ENCODE peak calls at places on chromosomes 2 and 18, in nine cellular contexts. A is HS-5; H is midbrain; V is dermis blood vessel endothelial cell; U is activated T-helper 1 cell treated with anti-CD3 and anti-CD28 coated beads, Interleukin-2, amount 50 U/mL, for 16 hours; S is lung microvascular endothelial cell; Q is NCI-H2081; E is AG04450; Y is NCI-H526 treated with DMSO at 0.1 percent for 48 hours. X is an unnamed sample.

GRCh38 chr2:85243101-85244072 is 84.4 kb downstream of the TGOLN2 start:
- DNase-seq in U (no peak), S (peak; percentile 48), Q (no peak), A (no peak), V (peak; percentile 80), Y (no peak), E (no peak), H (peak; percentile 34), X (no peak)

GRCh38 chr18:8938817-8939216 is 163.7 kb upstream of the NDUFV2 start:
- DNase-seq in H (no peak), Q (no peak), V (peak; percentile 32), Y (no peak), A (no peak), S (peak; percentile 77), E (no peak), U (no peak), X (no peak)

GRCh38 chr2:229407170-229407569 is 136.1 kb upstream of the PID1 start:
- DNase-seq in E (no peak), Q (no peak), H (no peak), A (peak; percentile 53), U (no peak), S (peak; percentile 99), V (peak; percentile 98), Y (no peak), X (no peak)

GRCh38 chr2:75065402-75066008 is 107.1 kb downstream of the POLE4 start:
- DNase-seq in V (peak; percentile 38), Y (no peak), H (no peak), E (no peak), S (no peak), Q (no peak), A (no peak), U (no peak), X (no peak)

GRCh38 chr2:155377931-155378444 is 679.5 kb downstream of the KCNJ3 start:
- DNase-seq in V (peak; percentile 8), E (no peak), Y (no peak), U (no peak), A (no peak), S (peak; percentile 1), H (no peak), Q (no peak), X (no peak)

GRCh38 chr2:88590998-88591613 is 36.2 kb downstream of the EIF2AK3 start:
- DNase-seq in H (peak; percentile 73), V (peak; percentile 85), A (no peak), Q (peak; percentile 32), S (peak; percentile 79), U (no peak), E (peak; percentile 37), Y (peak; percentile 21), X (peak; percentile 17)

GRCh38 chr2:240060977-240061591 is 7.8 kb upstream of the OR6B3 start:
- DNase-seq in A (peak; percentile 20), V (peak; percentile 75), E (peak; percentile 18), H (peak; percentile 80), Y (peak; percentile 58), S (peak; percentile 68), Q (peak; percentile 7), U (no peak), X (peak; percentile 4)

GRCh38 chr2:65053199-65053598 is 3.0 kb upstream of the CEP68 start:
- DNase-seq in S (no peak), V (no peak), H (no peak), E (no peak), U (no peak), Y (no peak), Q (no peak), A (no peak), X (no peak)

GRCh38 chr2:102256281-102256680 is 55.1 kb upstream of the IL1RL1 start:
- DNase-seq in Q (no peak), E (no peak), U (no peak), H (no peak), A (no peak), V (peak; percentile 40), Y (no peak), S (peak; percentile 40), X (no peak)

GRCh38 chr2:148540022-148540421 is 104.5 kb upstream of the EPC2 start:
- DNase-seq in Y (no peak), E (no peak), U (no peak), V (peak; percentile 10), H (no peak), A (no peak), S (no peak), Q (no peak), X (no peak)

GRCh38 chr2:237459741-237460174 is 27.3 kb upstream of the MLPH start:
- DNase-seq in Q (no peak), V (peak; percentile 67), A (peak; percentile 79), H (no peak), U (no peak), Y (no peak), E (no peak), S (peak; percentile 84), X (no peak)

GRCh38 chr18:48514786-48515185 is 24.0 kb upstream of the CTIF start:
- DNase-seq in E (no peak), U (no peak), Y (no peak), Q (peak; percentile 15), H (peak; percentile 81), A (no peak), V (no peak), S (no peak), X (no peak)

GRCh38 chr2:19176977-19177376 is 181.4 kb downstream of the OSR1 start:
- DNase-seq in Y (peak; percentile 80), V (no peak), U (no peak), S (no peak), E (no peak), H (no peak), A (no peak), Q (no peak), X (no peak)

GRCh38 chr18:7452331-7452730 is 114.8 kb upstream of the PTPRM start:
- DNase-seq in V (peak; percentile 62), A (no peak), Q (no peak), S (peak; percentile 44), E (no peak), H (peak; percentile 26), U (no peak), Y (no peak), X (no peak)